ENCODE peak calls at places on chromosomes 5 and 9, in four cellular contexts. E is aorta, T is neural progenitor cell, S is Karpas-422. N is an unnamed sample.

GRCh38 chr5:109045710-109046109 is 298.0 kb downstream of the FER start:
- DNase-seq in E (no peak), T (no peak), S (no peak), N (no peak)

GRCh38 chr5:19256036-19256435 is 732.0 kb downstream of the CDH18 start:
- DNase-seq in S (no peak), E (no peak), T (no peak), N (no peak)

GRCh38 chr9:98101416-98101815 is 17.6 kb downstream of the TRIM14 start:
- DNase-seq in S (no peak), E (no peak), T (no peak), N (no peak)

GRCh38 chr5:35884125-35884788 is 27.6 kb downstream of the IL7R start:
- DNase-seq in S (no peak), T (no peak), E (no peak), N (no peak)

GRCh38 chr5:39534701-39535100 is 109.9 kb upstream of the DAB2 start:
- DNase-seq in T (no peak), E (no peak), S (no peak), N (no peak)

GRCh38 chr5:134603059-134603458 is 29.6 kb downstream of the SAR1B start:
- DNase-seq in T (no peak), E (no peak), S (no peak), N (no peak)

GRCh38 chr9:135152608-135153337 is 65.3 kb downstream of the OLFM1 start:
- DNase-seq in T (peak), E (no peak), S (no peak), N (peak)

GRCh38 chr9:136110082-136111061 is 8.3 kb downstream of the TMEM250 start:
- DNase-seq in S (no peak), T (peak), E (no peak), N (peak)

GRCh38 chr5:168822745-168823281 is 243.6 kb upstream of the PANK3 start:
- DNase-seq in E (no peak), S (no peak), T (no peak), N (no peak)

GRCh38 chr9:71719585-71719984 is 48.7 kb downstream of the CEMIP2 start:
- DNase-seq in S (no peak), E (no peak), T (no peak), N (no peak)

GRCh38 chr9:131666779-131667178 is 73.1 kb downstream of the RAPGEF1 start:
- DNase-seq in T (no peak), S (no peak), E (no peak), N (no peak)

GRCh38 chr9:104961238-104961637 is 33.3 kb upstream of the ABCA1 start:
- DNase-seq in S (peak), E (no peak), T (no peak), N (peak)

GRCh38 chr9:91298304-91298703 is 63.4 kb downstream of the AUH start:
- DNase-seq in S (no peak), E (no peak), T (no peak), N (no peak)

GRCh38 chr9:98199388-98200033 is 7.1 kb upstream of the CORO2A start:
- DNase-seq in S (no peak), E (no peak), T (peak), N (no peak)

GRCh38 chr9:81719972-81720371 is 30.6 kb upstream of the TLE1 start:
- DNase-seq in T (no peak), E (no peak), S (no peak), N (peak)

GRCh38 chr5:145979270-145980223 is 43.2 kb downstream of the SH3RF2 start:
- DNase-seq in E (no peak), T (no peak), S (no peak), N (no peak)

GRCh38 chr9:109779711-109780452 is at the start of gene PALM2AKAP2:
- DNase-seq in S (no peak), T (peak), E (peak), N (peak)

GRCh38 chr9:110040788-110041187 is 167.2 kb downstream of the C9orf152 start:
- DNase-seq in S (no peak), T (no peak), E (no peak), N (no peak)

GRCh38 chr9:5850735-5851122 is 17.8 kb upstream of the ERMP1 start:
- DNase-seq in T (no peak), E (no peak), S (no peak), N (no peak)

GRCh38 chr9:111621895-111622480 is 9.1 kb upstream of the DNAJC25 start:
- DNase-seq in T (peak), S (peak), E (no peak), N (peak)

GRCh38 chr9:89484475-89485404 is 13.2 kb downstream of the SEMA4D start:
- DNase-seq in S (no peak), E (no peak), T (no peak), N (no peak)

GRCh38 chr9:33202552-33203300 is 35.6 kb upstream of the B4GALT1 start:
- DNase-seq in E (peak), S (peak), T (no peak), N (no peak)

GRCh38 chr5:148623741-148624140 is 30.6 kb downstream of the HTR4 start:
- DNase-seq in E (no peak), T (no peak), S (no peak), N (no peak)

GRCh38 chr9:14895806-14896205 is 14.4 kb downstream of the FREM1 start:
- DNase-seq in S (no peak), T (no peak), E (no peak), N (no peak)

GRCh38 chr9:136539427-136540412 is 6.1 kb downstream of the NOTCH1 start:
- DNase-seq in E (peak), T (no peak), S (peak), N (no peak)

GRCh38 chr9:129394011-129394919 is 216.2 kb upstream of the IER5L start:
- DNase-seq in S (peak), E (peak), T (no peak), N (no peak)

GRCh38 chr5:54087436-54087835 is 222.9 kb downstream of the ARL15 start:
- DNase-seq in E (no peak), S (no peak), T (no peak), N (no peak)

GRCh38 chr5:59955241-59955640 is 61.7 kb upstream of the PDE4D start:
- DNase-seq in S (no peak), E (no peak), T (no peak), N (no peak)

GRCh38 chr9:137141976-137142936 is 3.3 kb downstream of the GRIN1 start:
- DNase-seq in T (peak), E (no peak), S (no peak), N (no peak)

GRCh38 chr9:6922680-6923079 is 164.9 kb downstream of the KDM4C start:
- DNase-seq in S (no peak), E (no peak), T (no peak), N (no peak)

GRCh38 chr5:6760636-6761035 is 47.4 kb downstream of the TENT4A start:
- DNase-seq in E (no peak), S (no peak), T (no peak), N (no peak)

GRCh38 chr5:78979899-78980298 is 5.2 kb downstream of the ARSB start:
- DNase-seq in T (no peak), E (no peak), S (no peak), N (no peak)

GRCh38 chr9:137218754-137219271 is 3.2 kb downstream of the RNF208 start:
- DNase-seq in E (no peak), T (no peak), S (no peak), N (no peak)

GRCh38 chr9:107760469-107761242 is 271.1 kb upstream of the KLF4 start:
- DNase-seq in T (no peak), S (no peak), E (peak), N (no peak)

GRCh38 chr9:101671567-101671966 is 66.9 kb downstream of the GRIN3A start:
- DNase-seq in E (no peak), T (no peak), S (no peak), N (no peak)

GRCh38 chr5:93736284-93736683 is 5.1 kb downstream of the POU5F2 start:
- DNase-seq in T (no peak), S (no peak), E (no peak), N (no peak)

DNA sequence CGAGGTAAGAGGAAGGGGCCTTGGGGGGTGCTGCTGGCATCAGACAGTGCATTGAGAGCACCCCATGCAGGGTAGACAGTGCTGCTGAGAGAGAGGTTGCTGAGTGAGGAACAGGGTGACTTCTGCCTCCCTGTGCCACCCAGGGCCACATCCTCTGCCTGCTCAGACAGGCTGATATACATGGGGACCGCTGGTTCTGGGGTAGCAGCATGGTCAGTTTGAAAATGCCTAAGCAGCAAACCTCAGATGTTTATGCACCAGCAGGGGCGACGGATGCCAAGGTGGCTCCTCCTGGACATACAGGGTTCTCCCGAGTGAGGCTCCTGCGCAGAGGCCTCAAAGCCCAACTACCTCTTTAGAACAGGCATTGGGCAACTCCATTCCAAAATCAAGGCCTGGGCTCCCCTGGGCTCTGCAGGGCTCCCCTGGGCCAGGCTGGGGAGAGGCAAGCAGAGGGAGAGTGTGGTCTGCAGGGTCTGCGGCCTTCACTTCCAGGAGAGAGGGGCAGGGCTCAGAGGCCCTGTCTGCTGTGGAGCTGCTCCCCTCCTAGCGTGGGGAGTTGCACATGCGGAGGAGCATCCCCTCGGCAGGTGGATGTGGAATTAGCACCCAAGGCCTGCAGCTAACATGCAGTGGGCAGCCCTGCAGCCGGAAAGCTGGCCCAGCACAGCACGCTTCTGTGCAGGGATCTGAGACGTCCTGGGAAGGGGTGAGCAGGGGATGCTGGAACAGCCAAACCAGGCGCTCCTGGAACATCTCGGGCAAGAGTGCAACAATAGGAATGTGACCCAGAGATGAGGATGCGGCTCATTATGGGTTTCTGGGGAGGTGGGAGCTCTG is 46.5 kb downstream of the IRX2 start:
- DNase-seq in S (no peak), E (no peak), T (no peak), N (peak)
- H3K4me3 ChIP-seq in S (no peak), E (no peak), T (no peak), N (no peak)

GRCh38 chr5:96614110-96614691 is 48.0 kb upstream of the CAST start:
- DNase-seq in T (peak), S (peak), E (no peak), N (peak)
- H3K4me3 ChIP-seq in T (no peak), S (no peak), E (no peak), N (no peak)

DNA sequence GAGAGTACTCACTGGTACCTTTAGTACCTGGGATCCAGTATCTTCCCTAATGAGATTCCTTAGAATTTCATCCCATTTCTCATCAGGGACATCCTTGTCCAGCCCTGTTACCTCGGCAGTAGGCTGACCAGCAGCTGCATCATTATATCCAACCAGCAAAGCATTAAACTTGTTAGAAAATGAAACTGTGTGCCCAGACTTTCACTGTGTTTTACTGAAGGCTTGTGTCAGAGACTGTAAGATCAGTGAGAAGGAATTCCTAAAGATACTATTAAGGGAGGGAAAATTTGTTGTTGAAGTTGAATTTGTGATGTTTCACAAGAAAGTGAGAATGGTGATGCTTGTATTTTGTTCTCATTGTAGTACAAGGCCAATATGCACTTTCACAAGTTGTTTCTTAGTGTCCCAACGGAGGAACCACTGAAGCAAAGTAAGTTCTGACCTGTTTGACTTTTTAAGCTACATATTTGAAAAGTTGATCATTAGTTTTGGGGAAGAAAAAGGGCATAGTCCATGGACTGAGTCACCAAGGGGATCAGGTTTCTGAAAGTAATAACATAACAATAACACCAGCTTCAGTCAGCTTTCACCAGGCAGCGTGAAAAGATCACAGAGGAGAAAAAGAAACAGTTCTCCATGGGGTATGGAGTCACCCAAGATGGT is 48.8 kb downstream of the GRAMD2B start:
- DNase-seq in T (no peak), E (no peak), S (no peak), N (no peak)
- H3K4me3 ChIP-seq in T (no peak), E (no peak), S (no peak), N (no peak)

GRCh38 chr5:113171520-113171919 is 194.9 kb downstream of the DCP2 start:
- DNase-seq in T (no peak), S (no peak), E (no peak), N (no peak)
- H3K4me3 ChIP-seq in T (no peak), S (no peak), E (no peak), N (no peak)

DNA sequence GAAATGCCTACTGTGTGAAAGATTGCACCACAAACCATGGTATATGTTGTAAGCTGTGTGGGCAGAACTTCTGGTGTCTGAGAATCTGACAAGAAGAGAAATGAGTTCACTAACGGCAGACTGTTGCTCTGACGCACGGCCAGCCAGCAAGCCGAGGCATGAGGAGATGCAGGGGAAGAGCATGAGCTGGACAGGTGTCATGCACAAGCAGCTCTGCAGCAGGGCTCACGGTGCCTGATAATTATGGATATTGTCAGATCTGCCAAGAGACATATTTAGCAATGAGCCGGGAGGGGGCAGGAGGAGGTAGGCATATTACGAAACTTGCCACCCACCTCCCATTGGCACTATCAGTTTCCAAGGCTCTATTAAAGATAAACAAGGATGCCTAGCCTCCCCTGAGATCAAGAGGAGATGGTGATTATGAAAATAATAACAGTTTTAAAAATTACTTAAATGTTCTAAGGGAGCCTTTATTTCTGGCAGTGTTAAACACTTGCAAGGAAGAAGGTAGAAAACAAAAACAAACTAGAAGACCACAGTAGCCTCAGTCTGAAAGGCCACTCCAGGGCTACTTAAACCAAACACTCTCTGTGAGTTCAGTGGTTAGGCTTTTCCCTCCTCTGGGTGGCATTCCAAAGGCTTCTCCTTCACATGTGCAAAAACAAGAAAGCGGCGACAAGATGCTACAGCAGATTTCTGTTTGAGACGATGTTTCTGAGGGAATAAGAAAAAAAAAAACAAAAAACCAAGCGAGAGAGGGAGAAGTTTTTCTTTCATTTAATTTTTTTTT is 339.6 kb downstream of the BNC2 start:
- DNase-seq in E (no peak), S (no peak), T (no peak), N (no peak)
- H3K4me3 ChIP-seq in E (no peak), S (no peak), T (no peak), N (no peak)

DNA sequence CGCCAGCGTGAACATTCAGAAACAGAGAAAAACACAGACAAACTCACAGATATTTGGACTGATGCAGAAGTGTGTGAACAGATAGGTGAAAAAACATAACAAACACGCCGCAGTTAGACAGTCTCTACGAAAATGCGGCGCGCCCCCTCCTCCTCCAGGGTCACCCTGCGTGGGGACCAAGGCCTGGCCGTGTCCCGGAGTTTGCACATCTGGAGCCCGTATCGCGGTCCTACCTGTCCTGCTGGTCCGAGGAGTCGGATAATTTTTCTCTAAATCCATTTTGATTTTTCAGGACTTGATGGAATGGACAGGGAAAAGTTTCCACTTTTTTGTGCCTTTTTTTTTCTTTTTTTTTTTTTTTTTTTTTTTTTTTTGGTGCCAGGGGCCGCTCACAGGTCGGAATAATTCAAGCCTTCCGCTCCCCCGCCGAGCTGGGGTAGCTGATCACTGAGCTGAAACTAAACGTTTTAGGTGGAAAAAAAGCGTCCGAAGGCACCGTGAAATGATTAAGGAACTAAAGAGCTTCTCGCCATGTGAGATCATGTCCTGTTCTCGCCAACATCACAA is at the start of gene PAX5:
- DNase-seq in S (peak), T (no peak), E (no peak), N (no peak)
- H3K4me3 ChIP-seq in S (peak), T (peak), E (no peak), N (no peak)